ENCODE peak calls at places on chromosome X, in four cellular contexts. T is SK-N-SH, M is hepatocyte, P is HCT116. D is an unnamed sample. For H3K9me3 and H3K9me2, the result is how much of the 10 kb centered on the place peaks cover.

GRCh38 chrX:155577682-155578081 is 35.1 kb downstream of the TMLHE start:
- DNase-seq in T (no peak), M (no peak), P (no peak), D (peak)

GRCh38 chrX:43618376-43619205 is 37.5 kb upstream of the MAOA start:
- DNase-seq in T (no peak), M (peak), P (no peak), D (no peak)

GRCh38 chrX:112687189-112687691 is 7.5 kb upstream of the LHFPL1 start:
- DNase-seq in T (no peak), M (no peak), P (no peak), D (no peak)

GRCh38 chrX:78375894-78376293 is 48.5 kb upstream of the CYSLTR1 start:
- DNase-seq in T (no peak), M (peak), P (no peak), D (peak)

GRCh38 chrX:114581528-114582263 is 2.2 kb upstream of the HTR2C start:
- DNase-seq in T (peak), M (peak), P (no peak), D (no peak)

GRCh38 chrX:85930099-85930498 is 117.3 kb downstream of the CHM start:
- DNase-seq in T (no peak), M (peak), P (no peak), D (no peak)

GRCh38 chrX:104347860-104348259 is 93.1 kb upstream of the ESX1 start:
- DNase-seq in T (no peak), M (no peak), P (no peak), D (no peak)

GRCh38 chrX:21932277-21932996 is 8.1 kb upstream of the SMS start:
- DNase-seq in T (no peak), M (no peak), P (no peak), D (no peak)

GRCh38 chrX:20681691-20682090 is 415.0 kb upstream of the RPS6KA3 start:
- DNase-seq in T (no peak), M (no peak), P (no peak), D (no peak)

GRCh38 chrX:23292979-23293651 is 41.5 kb upstream of the PTCHD1 start:
- DNase-seq in T (no peak), M (no peak), P (no peak), D (no peak)

GRCh38 chrX:118847676-118848075 is 24.1 kb downstream of the ZCCHC12 start:
- DNase-seq in T (peak), M (peak), P (peak), D (peak)

GRCh38 chrX:16695079-16695676 is 17.3 kb downstream of the CTPS2 start:
- DNase-seq in T (peak), M (peak), P (peak), D (peak)

GRCh38 chrX:130174937-130175336 is 3.2 kb downstream of the RAB33A start:
- DNase-seq in T (no peak), M (no peak), P (no peak), D (no peak)

GRCh38 chrX:13077168-13077567 is 32.7 kb upstream of the FAM9C start:
- DNase-seq in T (no peak), M (no peak), P (no peak), D (no peak)

GRCh38 chrX:43552166-43552565 is 103.9 kb upstream of the MAOA start:
- DNase-seq in T (no peak), M (peak), P (no peak), D (no peak)

GRCh38 chrX:46687619-46688018 is 71.3 kb downstream of the SLC9A7 start:
- DNase-seq in T (no peak), M (no peak), P (no peak), D (no peak)

GRCh38 chrX:42248226-42248625 is 324.9 kb upstream of the CASK start:
- DNase-seq in T (no peak), M (no peak), P (no peak), D (no peak)

GRCh38 chrX:104254442-104255115 is at the start of gene ESX1:
- DNase-seq in T (no peak), M (no peak), P (no peak), D (no peak)

GRCh38 chrX:31384471-31384870 is 312.6 kb upstream of the FTHL17 start:
- DNase-seq in T (no peak), M (no peak), P (no peak), D (no peak)

GRCh38 chrX:101252634-101253033 is 33.0 kb downstream of the DRP2 start:
- DNase-seq in T (no peak), M (no peak), P (no peak), D (no peak)

GRCh38 chrX:13194291-13195103 is 125.4 kb downstream of the ATXN3L start:
- DNase-seq in T (no peak), M (no peak), P (no peak), D (no peak)

GRCh38 chrX:72126539-72127140 is 5.1 kb downstream of the RTL5 start:
- DNase-seq in T (peak), M (peak), P (peak), D (peak)

GRCh38 chrX:47556045-47556623 is 4.9 kb upstream of the ARAF start:
- DNase-seq in T (peak), M (peak), P (no peak), D (peak)

GRCh38 chrX:108020631-108021030 is 24.2 kb upstream of the VSIG1 start:
- DNase-seq in T (no peak), M (no peak), P (peak), D (peak)

GRCh38 chrX:38305971-38306370 is 21.3 kb downstream of the RPGR start:
- DNase-seq in T (no peak), M (peak), P (no peak), D (no peak)

GRCh38 chrX:104113237-104113965 is 1.1 kb downstream of the ZCCHC18 start:
- DNase-seq in T (peak), M (peak), P (no peak), D (peak)

GRCh38 chrX:31658360-31658759 is 586.5 kb upstream of the FTHL17 start:
- DNase-seq in T (peak), M (peak), P (no peak), D (peak)

GRCh38 chrX:115598556-115598955 is 37.6 kb downstream of the PLS3 start:
- DNase-seq in T (no peak), M (no peak), P (no peak), D (no peak)

GRCh38 chrX:45187731-45188130 is 12.9 kb downstream of the DIPK2B start:
- DNase-seq in T (no peak), M (no peak), P (no peak), D (no peak)

GRCh38 chrX:145735036-145735435 is 82.6 kb upstream of the SLITRK2 start:
- DNase-seq in T (no peak), M (no peak), P (no peak), D (no peak)

GRCh38 chrX:54495814-54496516 is at the start of gene FGD1:
- DNase-seq in T (peak), M (peak), P (no peak), D (peak)

GRCh38 chrX:63250253-63250868 is 100.8 kb downstream of the SPIN4 start:
- DNase-seq in T (peak), M (peak), P (peak), D (peak)

GRCh38 chrX:24332868-24333267 is 19.0 kb upstream of the SUPT20HL2 start:
- DNase-seq in T (no peak), M (no peak), P (no peak), D (no peak)

GRCh38 chrX:4572652-4573051 is 859.2 kb upstream of the PRKX start:
- DNase-seq in T (no peak), M (no peak), P (no peak), D (no peak)

GRCh38 chrX:81779701-81780100 is 577.8 kb downstream of the SH3BGRL start:
- DNase-seq in T (no peak), M (no peak), P (no peak), D (no peak)

GRCh38 chrX:46978341-46979291 is 66.4 kb downstream of the JADE3 start:
- DNase-seq in T (peak), M (peak), P (peak), D (peak)

GRCh38 chrX:141652315-141652714 is 46.2 kb downstream of the SPANXD start:
- DNase-seq in T (no peak), M (no peak), P (no peak), D (no peak)

GRCh38 chrX:52082578-52082977 is 13.6 kb upstream of the MAGED4B start:
- DNase-seq in T (no peak), M (no peak), P (no peak), D (no peak)

DNA sequence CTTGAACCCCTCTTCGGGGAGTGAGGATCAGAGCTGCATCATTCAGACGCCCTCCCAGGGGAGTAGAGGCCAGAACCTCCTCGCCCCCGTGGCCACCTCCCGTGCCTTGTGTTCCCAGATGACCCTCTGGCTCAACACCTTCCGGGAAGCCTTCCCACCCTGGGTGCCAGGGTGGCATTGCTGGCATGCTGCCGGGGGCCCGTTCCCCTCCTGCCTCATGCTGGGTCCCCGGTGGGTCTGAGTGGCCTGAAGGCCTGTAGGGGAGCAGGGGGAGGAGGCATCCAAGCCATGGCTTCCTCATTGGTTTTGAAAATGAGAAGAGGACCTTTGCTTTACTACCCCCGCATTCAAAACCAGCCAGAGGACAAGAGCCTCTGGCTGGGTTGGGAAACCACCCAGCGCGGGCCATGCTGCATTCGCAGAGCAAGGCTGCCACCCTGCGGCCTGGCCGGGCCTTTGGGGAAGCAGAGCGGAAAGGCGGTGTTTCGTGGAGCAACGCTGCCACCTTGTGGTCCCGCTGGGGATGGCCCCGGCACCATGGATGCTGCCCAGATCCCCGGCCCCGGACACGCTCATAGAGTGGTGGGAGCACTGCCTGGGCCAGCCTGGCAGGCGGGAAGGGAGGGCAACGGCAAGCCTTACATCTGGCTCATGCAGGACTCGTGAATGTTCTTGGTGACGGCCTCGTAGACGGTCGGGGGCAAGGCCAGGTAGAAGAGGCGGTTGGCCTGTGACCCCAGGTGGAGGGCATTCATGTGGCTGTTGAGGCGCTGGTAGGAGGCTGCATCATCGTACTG is 11.9 kb downstream of the G6PD start:
- DNase-seq in T (peak), M (peak), P (peak), D (peak)
- TF ChIP-seq EZH2phosphoT487 in T (no peak), M (no peak), P (no peak), D (no peak)

GRCh38 chrX:64662876-64663275 is 267.6 kb upstream of the MTMR8 start:
- DNase-seq in T (no peak), M (no peak), P (no peak), D (no peak)
- H3K9me3 ChIP-seq in T (under half), M (under half), P (under half), D (under half)

GRCh38 chrX:150649096-150649870 is 43.9 kb upstream of the MTMR1 start:
- DNase-seq in T (no peak), M (no peak), P (no peak), D (no peak)
- H3K9me2 ChIP-seq in T (under half), M (under half), P (under half), D (under half)

GRCh38 chrX:97026406-97026805 is 142.7 kb downstream of the RPA4 start:
- DNase-seq in T (peak), M (peak), P (no peak), D (peak)
- TF ChIP-seq EZH2phosphoT487 in T (no peak), M (no peak), P (no peak), D (no peak)

DNA sequence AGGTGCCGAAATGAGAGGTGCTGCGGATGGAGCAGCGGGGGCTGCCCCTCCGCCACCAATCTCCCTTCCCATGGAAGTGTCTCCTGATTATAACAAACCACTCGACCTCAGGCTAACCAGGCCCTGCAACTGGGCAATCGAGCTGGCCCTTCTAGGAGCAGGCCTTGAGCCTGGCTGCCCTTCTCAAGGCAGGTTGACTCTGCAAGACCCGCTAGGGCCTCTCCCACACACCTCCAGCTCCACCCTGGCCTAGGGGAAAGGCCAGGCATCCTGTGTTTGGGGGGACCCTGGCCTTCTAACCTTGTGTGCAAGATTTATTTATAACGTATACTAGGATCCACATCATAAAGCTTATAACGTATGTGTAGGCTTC is 3.7 kb upstream of the BCOR start:
- DNase-seq in T (no peak), M (no peak), P (no peak), D (no peak)
- H3K9me3 ChIP-seq in T (under half), M (under half), P (under half), D (under half)

GRCh38 chrX:133305348-133305747 is 87.2 kb upstream of the TFDP3 start:
- DNase-seq in T (no peak), M (no peak), P (no peak), D (no peak)

GRCh38 chrX:133307094-133307493 is 88.9 kb upstream of the TFDP3 start:
- DNase-seq in T (no peak), M (no peak), P (no peak), D (no peak)

GRCh38 chrX:133297284-133297683 is 79.1 kb upstream of the TFDP3 start:
- DNase-seq in T (no peak), M (no peak), P (no peak), D (no peak)

GRCh38 chrX:133307637-133308485 is 89.7 kb upstream of the TFDP3 start:
- DNase-seq in T (no peak), M (peak), P (no peak), D (no peak)

DNA sequence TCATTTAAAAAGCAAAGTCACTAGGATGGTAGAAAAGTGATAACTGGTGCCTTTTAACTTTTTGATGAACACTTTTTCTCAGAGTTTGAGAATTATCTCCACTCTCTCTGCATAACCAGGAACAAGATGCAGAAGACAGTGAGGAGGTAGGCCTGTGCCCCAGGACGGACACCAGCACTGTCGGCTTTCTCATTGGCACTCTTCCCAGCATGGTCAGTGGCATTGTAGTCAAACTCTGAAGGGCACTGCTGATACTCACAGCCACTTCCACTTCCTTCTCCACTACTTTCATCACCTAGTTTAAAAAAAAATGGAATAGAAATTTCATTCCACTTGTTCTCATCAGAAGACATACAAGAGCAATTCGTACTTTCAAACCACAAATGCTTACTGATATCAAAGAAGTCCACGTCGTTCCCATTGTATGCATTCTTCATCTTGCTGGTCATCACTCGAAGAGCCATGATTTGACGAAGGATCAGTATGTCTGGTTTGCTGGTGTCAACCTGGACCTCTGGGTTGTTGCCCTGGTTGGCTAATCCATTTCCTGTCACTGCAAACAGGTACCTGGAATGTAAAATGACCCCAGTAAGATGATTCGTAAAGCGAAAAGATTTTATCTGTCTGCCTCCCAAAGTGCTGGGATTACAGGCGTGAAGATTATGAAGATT is 84.8 kb upstream of the TFDP3 start:
- DNase-seq in T (no peak), M (no peak), P (no peak), D (no peak)
- H3K9me2 ChIP-seq in T (under half), M (under half), P (under half), D (under half)

DNA sequence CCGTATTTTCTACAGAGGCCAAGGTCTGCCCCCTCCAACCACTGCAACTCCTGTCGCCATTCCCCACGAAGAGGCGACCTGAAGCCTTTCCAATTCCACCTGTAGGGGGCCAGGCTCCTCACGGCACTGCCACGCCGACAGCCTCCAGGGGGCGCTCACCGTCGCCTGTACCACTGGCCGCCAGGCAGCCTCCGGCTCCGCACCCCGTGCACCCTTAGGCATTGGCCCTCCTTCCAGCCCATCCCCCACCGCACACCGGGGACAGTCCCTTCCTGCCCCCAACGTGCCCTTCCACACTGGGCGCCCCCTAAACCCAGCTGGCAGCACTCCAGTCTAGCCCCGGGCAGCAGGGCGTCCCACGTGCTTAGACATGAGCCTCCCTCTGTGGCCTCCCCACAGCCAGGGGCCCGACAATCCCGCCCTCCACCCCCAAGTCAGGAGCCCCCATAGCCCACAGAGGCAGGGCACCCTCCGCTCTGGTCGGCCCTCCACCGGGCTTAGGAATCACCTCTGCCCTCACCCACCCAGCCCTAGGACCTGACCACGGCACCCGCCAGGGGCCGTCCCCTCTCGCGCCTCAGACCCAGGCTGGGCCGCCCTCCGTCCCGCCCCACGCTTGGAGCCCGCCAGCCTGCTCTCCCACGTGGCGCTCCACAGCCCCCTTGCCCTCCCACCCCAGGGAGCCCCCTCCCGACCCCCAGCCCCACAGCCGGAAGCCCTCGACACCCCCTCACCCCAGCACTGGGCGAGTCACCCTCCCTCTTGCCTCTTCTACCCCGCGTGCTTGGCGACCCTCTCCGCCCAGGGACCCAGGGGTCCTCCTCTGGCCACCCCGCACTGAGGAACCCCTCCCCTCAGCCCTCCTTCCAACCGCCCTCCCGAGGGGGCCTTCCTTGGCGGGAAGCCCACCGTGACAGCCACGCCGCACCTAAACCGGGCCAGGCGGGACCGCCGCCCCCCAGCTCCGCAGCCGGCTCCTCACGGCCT is 711 bp downstream of the PNMA6E start:
- DNase-seq in T (peak), M (no peak), P (peak), D (peak)
- TF ChIP-seq EZH2phosphoT487 in T (no peak), M (no peak), P (no peak), D (no peak)

D was measured in MM.1S.